ENCODE peak calls at places on chromosomes 11 and 22, in eight cellular contexts. One of them, this sample, is unnamed.
A peak's percentile ranks its signal among the peaks of the same experiment; 100 is the strongest.

GRCh38 chr11:59171508-59172322 is at the start of gene DTX4:
- DNase-seq in activated CD4-positive, alpha-beta T cell treated with anti-CD3 and anti-CD28 coated beads for 36 hours: peak; percentile 95
- DNase-seq in bronchial epithelial cell: peak; percentile 80
- DNase-seq in LHCN-M2: peak; percentile 80
- DNase-seq in neuronal stem cell: peak; percentile 93
- DNase-seq in Calu3: peak; percentile 96
- DNase-seq in astrocyte of the spinal cord: peak; percentile 84
- DNase-seq in GM06990: peak; percentile 89
- DNase-seq in this sample: peak; percentile 77

GRCh38 chr11:62918531-62918930 is 2.6 kb downstream of the CHRM1 start:
- DNase-seq in activated CD4-positive, alpha-beta T cell treated with anti-CD3 and anti-CD28 coated beads for 36 hours: no peak
- DNase-seq in bronchial epithelial cell: no peak
- DNase-seq in LHCN-M2: no peak
- DNase-seq in neuronal stem cell: no peak
- DNase-seq in Calu3: no peak
- DNase-seq in astrocyte of the spinal cord: no peak
- DNase-seq in GM06990: no peak
- DNase-seq in this sample: no peak

GRCh38 chr11:63492441-63492840 is 1.5 kb upstream of the PLAAT5 start:
- DNase-seq in activated CD4-positive, alpha-beta T cell treated with anti-CD3 and anti-CD28 coated beads for 36 hours: no peak
- DNase-seq in bronchial epithelial cell: no peak
- DNase-seq in LHCN-M2: no peak
- DNase-seq in neuronal stem cell: no peak
- DNase-seq in Calu3: no peak
- DNase-seq in astrocyte of the spinal cord: no peak
- DNase-seq in GM06990: no peak
- DNase-seq in this sample: no peak

GRCh38 chr11:19176629-19177186 is 25.1 kb downstream of the CSRP3 start:
- DNase-seq in activated CD4-positive, alpha-beta T cell treated with anti-CD3 and anti-CD28 coated beads for 36 hours: no peak
- DNase-seq in bronchial epithelial cell: no peak
- DNase-seq in LHCN-M2: no peak
- DNase-seq in neuronal stem cell: no peak
- DNase-seq in Calu3: no peak
- DNase-seq in astrocyte of the spinal cord: no peak
- DNase-seq in GM06990: no peak
- DNase-seq in this sample: no peak

GRCh38 chr11:103532133-103532788 is 423.0 kb downstream of the DYNC2H1 start:
- DNase-seq in activated CD4-positive, alpha-beta T cell treated with anti-CD3 and anti-CD28 coated beads for 36 hours: no peak
- DNase-seq in bronchial epithelial cell: peak; percentile 72
- DNase-seq in LHCN-M2: peak; percentile 79
- DNase-seq in neuronal stem cell: no peak
- DNase-seq in Calu3: no peak
- DNase-seq in astrocyte of the spinal cord: peak; percentile 72
- DNase-seq in GM06990: no peak
- DNase-seq in this sample: peak; percentile 80

GRCh38 chr22:46626911-46627805 is 7.0 kb downstream of the GRAMD4 start:
- DNase-seq in activated CD4-positive, alpha-beta T cell treated with anti-CD3 and anti-CD28 coated beads for 36 hours: no peak
- DNase-seq in bronchial epithelial cell: peak; percentile 84
- DNase-seq in LHCN-M2: no peak
- DNase-seq in neuronal stem cell: no peak
- DNase-seq in Calu3: no peak
- DNase-seq in astrocyte of the spinal cord: no peak
- DNase-seq in GM06990: no peak
- DNase-seq in this sample: no peak

GRCh38 chr11:11965192-11965591 is 43.2 kb downstream of the DKK3 start:
- DNase-seq in activated CD4-positive, alpha-beta T cell treated with anti-CD3 and anti-CD28 coated beads for 36 hours: no peak
- DNase-seq in bronchial epithelial cell: no peak
- DNase-seq in LHCN-M2: no peak
- DNase-seq in neuronal stem cell: no peak
- DNase-seq in Calu3: no peak
- DNase-seq in astrocyte of the spinal cord: no peak
- DNase-seq in GM06990: no peak
- DNase-seq in this sample: no peak

GRCh38 chr11:60657880-60658279 is 41.5 kb upstream of the MS4A8 start:
- DNase-seq in activated CD4-positive, alpha-beta T cell treated with anti-CD3 and anti-CD28 coated beads for 36 hours: no peak
- DNase-seq in bronchial epithelial cell: no peak
- DNase-seq in LHCN-M2: no peak
- DNase-seq in neuronal stem cell: no peak
- DNase-seq in Calu3: no peak
- DNase-seq in astrocyte of the spinal cord: no peak
- DNase-seq in GM06990: no peak
- DNase-seq in this sample: no peak

GRCh38 chr22:20550851-20551744 is 43.7 kb downstream of the MED15 start:
- DNase-seq in activated CD4-positive, alpha-beta T cell treated with anti-CD3 and anti-CD28 coated beads for 36 hours: peak; percentile 79
- DNase-seq in bronchial epithelial cell: peak; percentile 19
- DNase-seq in LHCN-M2: peak; percentile 58
- DNase-seq in neuronal stem cell: no peak
- DNase-seq in Calu3: no peak
- DNase-seq in astrocyte of the spinal cord: peak; percentile 71
- DNase-seq in GM06990: peak; percentile 48
- DNase-seq in this sample: no peak

GRCh38 chr11:11789735-11790369 is 51.9 kb upstream of the USP47 start:
- DNase-seq in activated CD4-positive, alpha-beta T cell treated with anti-CD3 and anti-CD28 coated beads for 36 hours: peak; percentile 30
- DNase-seq in bronchial epithelial cell: peak; percentile 17
- DNase-seq in LHCN-M2: peak; percentile 34
- DNase-seq in neuronal stem cell: no peak
- DNase-seq in Calu3: peak; percentile 38
- DNase-seq in astrocyte of the spinal cord: peak; percentile 19
- DNase-seq in GM06990: no peak
- DNase-seq in this sample: peak; percentile 8

GRCh38 chr11:911890-912219 is 1.2 kb upstream of the CHID1 start:
- DNase-seq in activated CD4-positive, alpha-beta T cell treated with anti-CD3 and anti-CD28 coated beads for 36 hours: no peak
- DNase-seq in bronchial epithelial cell: no peak
- DNase-seq in LHCN-M2: no peak
- DNase-seq in neuronal stem cell: no peak
- DNase-seq in Calu3: no peak
- DNase-seq in astrocyte of the spinal cord: no peak
- DNase-seq in GM06990: no peak
- DNase-seq in this sample: no peak

GRCh38 chr22:43007519-43008102 is 7.3 kb downstream of the PACSIN2 start:
- DNase-seq in activated CD4-positive, alpha-beta T cell treated with anti-CD3 and anti-CD28 coated beads for 36 hours: peak; percentile 21
- DNase-seq in bronchial epithelial cell: no peak
- DNase-seq in LHCN-M2: peak; percentile 74
- DNase-seq in neuronal stem cell: no peak
- DNase-seq in Calu3: no peak
- DNase-seq in astrocyte of the spinal cord: peak; percentile 57
- DNase-seq in GM06990: no peak
- DNase-seq in this sample: peak; percentile 61

This sample was measured in RPMI7951.